ENCODE peak calls at places on chromosomes 16 and 17, in eight cellular contexts. S is tibial nerve, W is body of pancreas, X is heart left ventricle, M is PC-9, Z is pancreas, L is mucosa of descending colon, F is cardiac fibroblast. D is an unnamed sample.

GRCh38 chr16:82621796-82622195 is 5.0 kb upstream of the CDH13 start:
- DNase-seq in X (no peak), Z (no peak), W (no peak), F (no peak), M (no peak), L (no peak), S (no peak), D (no peak)

GRCh38 chr17:16486373-16487250 is 5.4 kb downstream of the LRRC75A start:
- DNase-seq in W (peak), F (peak), M (no peak), X (peak), S (peak), L (peak), Z (peak), D (peak)

GRCh38 chr17:56754523-56755208 is 79.1 kb downstream of the C17orf67 start:
- DNase-seq in X (no peak), F (peak), W (no peak), S (no peak), Z (no peak), L (no peak), M (no peak), D (peak)

GRCh38 chr17:59004338-59005111 is 102.2 kb downstream of the TRIM37 start:
- DNase-seq in W (peak), F (peak), M (no peak), S (peak), Z (peak), L (no peak), X (peak), D (peak)

GRCh38 chr17:44133918-44134476 is 7.7 kb upstream of the HROB start:
- DNase-seq in F (no peak), Z (no peak), S (no peak), X (no peak), W (no peak), L (no peak), M (no peak), D (no peak)

GRCh38 chr16:73610160-73610559 is 562.2 kb upstream of the ZFHX3 start:
- DNase-seq in X (no peak), Z (no peak), W (no peak), M (no peak), F (no peak), S (no peak), L (no peak), D (no peak)

GRCh38 chr17:9244066-9245052 is 223.0 kb downstream of the NTN1 start:
- DNase-seq in L (peak), M (no peak), F (peak), S (no peak), W (peak), X (no peak), Z (no peak), D (peak)

GRCh38 chr17:32445075-32445427 is 741 bp downstream of the PSMD11 start:
- DNase-seq in M (peak), Z (peak), F (peak), X (no peak), L (peak), S (no peak), W (peak), D (peak)

GRCh38 chr17:251531-251930 is 70.1 kb upstream of the DOC2B start:
- DNase-seq in Z (no peak), F (no peak), X (peak), M (no peak), W (no peak), L (peak), S (no peak), D (no peak)

GRCh38 chr17:73643846-73644144 is 450 bp downstream of the SDK2 start:
- DNase-seq in M (no peak), L (no peak), X (no peak), Z (no peak), S (no peak), F (no peak), W (no peak), D (no peak)

GRCh38 chr17:73643012-73643845 is 1.0 kb downstream of the SDK2 start:
- DNase-seq in F (no peak), X (peak), S (no peak), W (no peak), M (no peak), L (no peak), Z (no peak), D (no peak)

GRCh38 chr17:73641779-73642580 is 2.3 kb downstream of the SDK2 start:
- DNase-seq in F (no peak), X (no peak), W (no peak), L (no peak), S (no peak), M (no peak), Z (no peak), D (no peak)

GRCh38 chr17:73644145-73645049 is at the start of gene SDK2:
- DNase-seq in W (no peak), L (no peak), S (no peak), M (no peak), F (no peak), Z (no peak), X (peak), D (no peak)

DNA sequence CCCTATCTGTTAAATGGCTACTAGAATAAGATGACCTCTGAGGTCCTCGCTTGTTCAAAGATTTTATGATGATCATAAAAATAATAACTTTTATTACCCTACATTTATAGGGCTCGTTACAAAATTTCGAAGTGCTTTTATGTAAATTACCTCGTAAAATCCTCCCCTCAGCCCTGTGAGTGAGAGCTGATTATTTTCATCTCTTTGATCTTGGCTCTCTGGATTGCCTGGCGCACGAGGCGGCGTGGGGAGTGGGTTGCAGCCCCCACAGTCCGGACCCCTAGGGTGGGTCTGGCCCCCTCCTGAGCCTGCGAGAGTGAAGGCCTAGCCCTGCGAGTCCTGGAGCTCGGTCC is 1.6 kb downstream of the SDK2 start:
- DNase-seq in Z (no peak), M (no peak), S (no peak), F (no peak), X (no peak), W (no peak), L (no peak), D (no peak)
- H3K4me3 ChIP-seq in Z (no peak), M (no peak), S (peak), F (no peak), X (peak), W (no peak), L (no peak), D (no peak)

DNA sequence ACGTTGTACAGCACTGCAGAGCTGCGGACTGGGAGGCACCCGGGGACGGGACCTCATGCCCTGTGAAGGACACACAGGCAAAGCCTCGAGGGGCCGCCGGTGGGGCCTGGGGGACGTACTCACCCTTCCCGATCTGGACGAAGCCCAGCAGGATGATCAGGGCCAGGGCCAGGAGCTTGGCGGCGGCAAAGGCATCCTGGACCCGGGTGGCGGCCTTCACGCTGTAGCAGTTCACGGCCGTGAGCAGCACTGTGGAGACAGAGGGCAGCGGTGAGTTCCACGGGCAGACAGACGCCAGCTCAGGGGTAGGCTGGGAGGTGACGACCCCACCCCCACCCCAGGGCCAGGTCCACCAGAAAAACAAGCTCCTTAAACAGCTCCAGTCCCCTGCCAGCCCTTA is 17.7 kb downstream of the SLC7A5 start:
- DNase-seq in M (no peak), W (no peak), S (no peak), F (no peak), X (no peak), Z (no peak), L (no peak), D (no peak)
- TF ChIP-seq CTCF in M (no peak), W (no peak), S (no peak), F (no peak), X (no peak), Z (no peak), L (no peak), D (no peak)

GRCh38 chr17:4583206-4583605 is 1.1 kb upstream of the SMTNL2 start:
- DNase-seq in W (no peak), L (no peak), S (no peak), Z (no peak), M (no peak), F (no peak), X (no peak), D (no peak)
- H3K4me3 ChIP-seq in W (no peak), L (no peak), S (no peak), Z (no peak), M (no peak), F (no peak), X (peak), D (no peak)

GRCh38 chr17:47841488-47842308 is 625 bp upstream of the SCRN2 start:
- DNase-seq in L (no peak), X (no peak), Z (no peak), F (no peak), M (no peak), S (no peak), W (no peak), D (no peak)
- TF ChIP-seq CTCF in L (no peak), X (no peak), Z (peak), F (no peak), M (peak), S (no peak), W (no peak), D (no peak)

D was measured in fibroblast of pulmonary artery.